ENCODE peak calls at places on chromosomes 5 and 9, in four cellular contexts. F, Z, Q and U are unnamed samples.

GRCh38 chr5:54425258-54425657 is 30.2 kb upstream of the HSPB3 start:
- DNase-seq in F (no peak), Z (no peak), Q (no peak), U (no peak)

GRCh38 chr9:127934986-127935385 is 2.7 kb downstream of the DPM2 start:
- DNase-seq in F (no peak), Z (no peak), Q (no peak), U (no peak)

GRCh38 chr9:125511780-125512179 is 195.2 kb downstream of the MAPKAP1 start:
- DNase-seq in F (no peak), Z (no peak), Q (no peak), U (no peak)

GRCh38 chr5:6439588-6440550 is 8.8 kb upstream of the UBE2QL1 start:
- DNase-seq in F (no peak), Z (no peak), Q (no peak), U (no peak)

GRCh38 chr9:38084556-38084880 is 15.5 kb upstream of the SHB start:
- DNase-seq in F (no peak), Z (no peak), Q (no peak), U (no peak)

GRCh38 chr5:76855961-76856360 is 6.1 kb downstream of the S100Z start:
- DNase-seq in F (no peak), Z (no peak), Q (no peak), U (no peak)

GRCh38 chr5:76788362-76788761 is 30.5 kb upstream of the F2RL1 start:
- DNase-seq in F (peak), Z (no peak), Q (no peak), U (no peak)

GRCh38 chr9:112881366-112881765 is 9.3 kb downstream of the SLC46A2 start:
- DNase-seq in F (no peak), Z (no peak), Q (no peak), U (no peak)

GRCh38 chr5:171308453-171309275 is at the start of gene TLX3:
- DNase-seq in F (no peak), Z (no peak), Q (no peak), U (peak)

GRCh38 chr5:3394046-3394597 is 201.5 kb upstream of the IRX1 start:
- DNase-seq in F (no peak), Z (no peak), Q (no peak), U (no peak)

GRCh38 chr5:135313405-135313804 is 85.6 kb downstream of the MACROH2A1 start:
- DNase-seq in F (no peak), Z (no peak), Q (no peak), U (no peak)

GRCh38 chr5:10469253-10470030 is 27.8 kb downstream of the ROPN1L start:
- DNase-seq in F (no peak), Z (no peak), Q (no peak), U (no peak)

GRCh38 chr9:74887041-74887980 is at the start of gene TRPM6:
- DNase-seq in F (peak), Z (no peak), Q (peak), U (peak)

GRCh38 chr9:107484117-107484723 is 5.3 kb downstream of the KLF4 start:
- DNase-seq in F (peak), Z (peak), Q (peak), U (peak)

GRCh38 chr9:88852794-88853193 is 138.5 kb upstream of the S1PR3 start:
- DNase-seq in F (no peak), Z (no peak), Q (peak), U (no peak)

GRCh38 chr9:133716564-133717112 is 21.5 kb downstream of the SARDH start:
- DNase-seq in F (no peak), Z (no peak), Q (no peak), U (no peak)

GRCh38 chr9:36840895-36841536 is 193.1 kb downstream of the PAX5 start:
- DNase-seq in F (peak), Z (no peak), Q (no peak), U (no peak)

GRCh38 chr5:17184596-17184995 is 32.8 kb upstream of the BASP1 start:
- DNase-seq in F (no peak), Z (no peak), Q (no peak), U (no peak)

GRCh38 chr5:76601470-76601869 is 21.7 kb downstream of the F2RL2 start:
- DNase-seq in F (peak), Z (no peak), Q (peak), U (peak)

GRCh38 chr5:56123531-56124243 is 109.4 kb downstream of the ANKRD55 start:
- DNase-seq in F (peak), Z (no peak), Q (peak), U (no peak)
- TF ChIP-seq ZBTB33 in F (peak), Z (no peak), Q (peak), U (peak)

GRCh38 chr5:103505581-103506305 is 56.8 kb downstream of the NUDT12 start:
- DNase-seq in F (no peak), Z (no peak), Q (no peak), U (no peak)
- TF ChIP-seq SMC3 in F (no peak), Z (no peak), Q (no peak), U (no peak)

GRCh38 chr9:5801739-5802113 is 31.2 kb downstream of the ERMP1 start:
- DNase-seq in F (no peak), Z (no peak), Q (no peak), U (no peak)

GRCh38 chr9:5796298-5796697 is 36.6 kb downstream of the ERMP1 start:
- DNase-seq in F (no peak), Z (no peak), Q (no peak), U (no peak)

GRCh38 chr9:5798581-5798980 is 34.3 kb downstream of the ERMP1 start:
- DNase-seq in F (no peak), Z (no peak), Q (no peak), U (no peak)

GRCh38 chr9:5800969-5801738 is 31.8 kb downstream of the ERMP1 start:
- DNase-seq in F (no peak), Z (no peak), Q (no peak), U (peak)

DNA sequence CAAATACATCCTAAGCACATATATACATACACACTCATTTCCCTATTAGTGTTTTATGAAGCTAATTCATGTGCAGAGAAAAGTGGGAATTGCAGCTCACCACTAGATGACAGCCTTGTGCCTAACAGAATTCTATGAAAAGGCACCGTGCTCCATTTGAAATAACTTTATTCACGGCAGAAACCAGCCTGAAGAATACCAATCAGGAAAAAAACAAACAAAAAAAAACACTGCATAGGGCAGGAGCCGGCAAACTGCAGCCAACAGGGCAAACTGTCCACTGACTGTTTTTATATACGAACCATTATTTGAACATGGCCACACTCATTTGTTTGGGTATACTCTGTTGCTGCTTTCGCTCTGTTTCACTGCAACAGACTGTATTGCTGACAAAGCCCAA is 33.6 kb downstream of the ERMP1 start:
- DNase-seq in F (peak), Z (no peak), Q (no peak), U (peak)
- TF ChIP-seq SIN3A in F (no peak), Z (no peak), Q (no peak), U (no peak)

GRCh38 chr5:73759771-73760170 is 133.8 kb downstream of the ARHGEF28 start:
- DNase-seq in F (no peak), Z (no peak), Q (no peak), U (no peak)
- TF ChIP-seq ZBTB33 in F (no peak), Z (no peak), Q (no peak), U (no peak)

DNA sequence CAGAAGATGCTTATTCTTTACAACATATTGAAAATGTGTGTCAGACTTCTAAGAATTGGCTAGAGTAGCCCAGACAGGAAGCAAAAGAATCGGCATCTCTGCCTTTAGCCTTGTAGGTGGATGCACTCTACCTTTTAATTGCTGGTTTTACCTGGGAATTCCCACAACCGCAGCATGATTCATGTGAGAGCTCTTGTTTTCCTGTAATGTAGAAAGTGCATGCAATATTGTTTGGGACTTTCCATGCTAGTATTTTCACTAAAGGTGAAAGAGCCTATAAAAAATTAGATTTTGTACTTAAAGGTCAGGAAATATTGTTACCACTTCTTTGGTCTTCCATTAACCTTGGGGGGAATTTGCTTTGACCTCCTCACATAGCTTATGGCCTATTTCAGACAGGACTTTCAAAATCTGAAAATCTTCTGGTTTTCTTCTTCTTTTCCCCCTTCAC is 89.8 kb downstream of the NTRK2 start:
- DNase-seq in F (no peak), Z (peak), Q (no peak), U (no peak)
- TF ChIP-seq SMC3 in F (no peak), Z (no peak), Q (no peak), U (no peak)

GRCh38 chr5:89302102-89302891 is 419.3 kb upstream of the MEF2C start:
- DNase-seq in F (no peak), Z (no peak), Q (no peak), U (no peak)
- TF ChIP-seq SIN3A in F (no peak), Z (no peak), Q (no peak), U (no peak)

GRCh38 chr9:77922587-77922986 is 109.0 kb downstream of the GNAQ start:
- DNase-seq in F (no peak), Z (no peak), Q (no peak), U (no peak)
- TF ChIP-seq ZBTB33 in F (no peak), Z (no peak), Q (no peak), U (no peak)

GRCh38 chr5:158126442-158127399 is 267.8 kb upstream of the CLINT1 start:
- DNase-seq in F (no peak), Z (no peak), Q (no peak), U (no peak)
- TF ChIP-seq SMC3 in F (no peak), Z (no peak), Q (no peak), U (no peak)